ENCODE peak calls at places on chromosomes 2 and 18, in five cellular contexts. P is thoracic aorta, C is Calu3, Q is nucleus accumbens, N is epithelial cell of esophagus. F is an unnamed sample.

GRCh38 chr2:124187948-124188347 is 162.9 kb downstream of the CNTNAP5 start:
- DNase-seq in P (no peak), C (no peak), Q (no peak), N (no peak), F (no peak)

GRCh38 chr2:124967325-124967724 is 942.2 kb downstream of the CNTNAP5 start:
- DNase-seq in P (no peak), C (no peak), Q (no peak), N (no peak), F (no peak)

GRCh38 chr18:2723207-2723606 is 67.7 kb downstream of the SMCHD1 start:
- DNase-seq in P (no peak), C (no peak), Q (no peak), N (no peak), F (no peak)

GRCh38 chr18:57051586-57052044 is 95.3 kb upstream of the BOD1L2 start:
- DNase-seq in P (no peak), C (peak), Q (no peak), N (no peak), F (no peak)

GRCh38 chr2:172997031-172997430 is 78.6 kb upstream of the MAP3K20 start:
- DNase-seq in P (no peak), C (no peak), Q (no peak), N (no peak), F (no peak)

GRCh38 chr18:54558609-54559585 is 32.1 kb upstream of the DYNAP start:
- DNase-seq in P (no peak), C (peak), Q (no peak), N (peak), F (no peak)

GRCh38 chr18:53375641-53376040 is 848.8 kb downstream of the MBD2 start:
- DNase-seq in P (no peak), C (no peak), Q (no peak), N (no peak), F (no peak)

GRCh38 chr18:55100817-55101457 is 141.7 kb upstream of the CCDC68 start:
- DNase-seq in P (no peak), C (peak), Q (no peak), N (peak), F (no peak)

GRCh38 chr2:186308347-186308746 is 177.7 kb upstream of the ZC3H15 start:
- DNase-seq in P (no peak), C (peak), Q (no peak), N (peak), F (no peak)

GRCh38 chr2:229971298-229971790 is 49.0 kb downstream of the FBXO36 start:
- DNase-seq in P (no peak), C (no peak), Q (no peak), N (no peak), F (no peak)

GRCh38 chr18:34977787-34978532 is 63.3 kb upstream of the MAPRE2 start:
- DNase-seq in P (peak), C (peak), Q (peak), N (peak), F (no peak)

GRCh38 chr2:96894151-96894531 is 24.3 kb upstream of the SEMA4C start:
- DNase-seq in P (no peak), C (no peak), Q (no peak), N (no peak), F (no peak)

GRCh38 chr2:219443016-219443696 is 8.5 kb downstream of the SPEG start:
- DNase-seq in P (no peak), C (no peak), Q (no peak), N (no peak), F (no peak)

GRCh38 chr2:99478632-99479031 is 11.2 kb downstream of the REV1 start:
- DNase-seq in P (no peak), C (no peak), Q (no peak), N (no peak), F (no peak)

GRCh38 chr2:191244350-191244749 is 854 bp upstream of the MYO1B start:
- DNase-seq in P (no peak), C (no peak), Q (no peak), N (peak), F (no peak)

GRCh38 chr2:84527137-84528129 is 11.1 kb downstream of the DNAH6 start:
- DNase-seq in P (no peak), C (no peak), Q (no peak), N (no peak), F (no peak)

GRCh38 chr2:215918901-215919585 is 94.3 kb downstream of the MREG start:
- DNase-seq in P (no peak), C (no peak), Q (no peak), N (no peak), F (no peak)